ENCODE peak calls at places on chromosomes 4 and X, in four cellular contexts. One of them, this sample, is unnamed.

GRCh38 chrX:154082396-154083133 is 15.0 kb downstream of the MECP2 start:
- DNase-seq in GM12878: no peak
- DNase-seq in K562: peak
- DNase-seq in H1: no peak
- DNase-seq in this sample: no peak

GRCh38 chr4:84497220-84497834 is 1.8 kb downstream of the NKX6-1 start:
- DNase-seq in GM12878: no peak
- DNase-seq in H1: peak
- DNase-seq in K562: no peak
- DNase-seq in this sample: no peak

GRCh38 chr4:183504930-183505555 is at the start of gene ING2:
- DNase-seq in H1: peak
- DNase-seq in K562: peak
- DNase-seq in GM12878: no peak
- DNase-seq in this sample: peak

GRCh38 chr4:169664615-169665014 is 44.2 kb downstream of the CLCN3 start:
- DNase-seq in GM12878: no peak
- DNase-seq in H1: no peak
- DNase-seq in K562: no peak
- DNase-seq in this sample: no peak

GRCh38 chr4:96736352-96736889 is 896.5 kb downstream of the PDHA2 start:
- DNase-seq in K562: no peak
- DNase-seq in H1: no peak
- DNase-seq in GM12878: no peak
- DNase-seq in this sample: no peak

GRCh38 chrX:49627030-49627777 is 28.4 kb downstream of the GAGE1 start:
- DNase-seq in K562: peak
- DNase-seq in H1: peak
- DNase-seq in GM12878: no peak
- DNase-seq in this sample: peak

GRCh38 chr4:183571350-183572076 is 66.7 kb downstream of the ING2 start:
- DNase-seq in GM12878: no peak
- DNase-seq in H1: no peak
- DNase-seq in K562: peak
- DNase-seq in this sample: peak

GRCh38 chr4:37828843-37829242 is 2.4 kb downstream of the PGM2 start:
- DNase-seq in K562: no peak
- DNase-seq in GM12878: no peak
- DNase-seq in H1: no peak
- DNase-seq in this sample: no peak

GRCh38 chr4:56655209-56655626 is 25.9 kb downstream of the HOPX start:
- DNase-seq in K562: no peak
- DNase-seq in H1: no peak
- DNase-seq in GM12878: no peak
- DNase-seq in this sample: no peak

GRCh38 chrX:56920338-56920997 is 74.9 kb downstream of the SPIN3 start:
- DNase-seq in GM12878: no peak
- DNase-seq in K562: no peak
- DNase-seq in H1: no peak
- DNase-seq in this sample: no peak

GRCh38 chrX:152878976-152879755 is 18.7 kb upstream of the ZNF185 start:
- DNase-seq in H1: no peak
- DNase-seq in GM12878: no peak
- DNase-seq in K562: no peak
- DNase-seq in this sample: no peak

GRCh38 chrX:109987884-109988283 is 15.0 kb upstream of the TMEM164 start:
- DNase-seq in K562: no peak
- DNase-seq in GM12878: no peak
- DNase-seq in H1: no peak
- DNase-seq in this sample: no peak

GRCh38 chrX:115147220-115147619 is 42.0 kb upstream of the RBMXL3 start:
- DNase-seq in K562: peak
- DNase-seq in H1: no peak
- DNase-seq in GM12878: no peak
- DNase-seq in this sample: no peak

GRCh38 chr4:13821522-13821921 is 194.0 kb upstream of the BOD1L1 start:
- DNase-seq in K562: no peak
- DNase-seq in GM12878: no peak
- DNase-seq in H1: peak
- DNase-seq in this sample: no peak

GRCh38 chr4:4269326-4269725 is 20.6 kb downstream of the LYAR start:
- DNase-seq in GM12878: no peak
- DNase-seq in H1: no peak
- DNase-seq in K562: no peak
- DNase-seq in this sample: no peak

GRCh38 chr4:4694296-4694772 is 152.5 kb upstream of the STX18 start:
- DNase-seq in H1: peak
- DNase-seq in K562: peak
- DNase-seq in GM12878: no peak
- DNase-seq in this sample: peak

GRCh38 chr4:81165853-81166430 is 49.1 kb downstream of the PRKG2 start:
- DNase-seq in H1: no peak
- DNase-seq in GM12878: no peak
- DNase-seq in K562: no peak
- DNase-seq in this sample: no peak

GRCh38 chrX:153029875-153030274 is 26.4 kb upstream of the PNMA3 start:
- DNase-seq in H1: no peak
- DNase-seq in K562: no peak
- DNase-seq in GM12878: no peak
- DNase-seq in this sample: no peak

GRCh38 chr4:2570551-2571222 is 34.2 kb downstream of the FAM193A start:
- DNase-seq in H1: no peak
- DNase-seq in K562: no peak
- DNase-seq in GM12878: peak
- DNase-seq in this sample: no peak

GRCh38 chr4:98113005-98113404 is 30.3 kb downstream of the STPG2 start:
- DNase-seq in GM12878: no peak
- DNase-seq in K562: peak
- DNase-seq in H1: no peak
- DNase-seq in this sample: peak

GRCh38 chr4:185713272-185713671 is 98.7 kb downstream of the SORBS2 start:
- DNase-seq in H1: no peak
- DNase-seq in K562: no peak
- DNase-seq in GM12878: no peak
- DNase-seq in this sample: peak

GRCh38 chrX:71493111-71493613 is 39.7 kb upstream of the OGT start:
- DNase-seq in GM12878: no peak
- DNase-seq in K562: no peak
- DNase-seq in H1: no peak
- DNase-seq in this sample: peak

GRCh38 chrX:1558761-1559468 is 21.9 kb upstream of the P2RY8 start:
- DNase-seq in H1: peak
- DNase-seq in GM12878: no peak
- DNase-seq in K562: no peak
- DNase-seq in this sample: no peak

GRCh38 chr4:181756451-181756850 is 486.8 kb upstream of the TENM3 start:
- DNase-seq in K562: no peak
- DNase-seq in GM12878: no peak
- DNase-seq in H1: no peak
- DNase-seq in this sample: no peak

GRCh38 chr4:108370291-108370690 is 201.6 kb upstream of the LEF1 start:
- DNase-seq in GM12878: no peak
- DNase-seq in K562: no peak
- DNase-seq in H1: no peak
- DNase-seq in this sample: no peak

GRCh38 chrX:110156167-110156754 is 153.3 kb downstream of the TMEM164 start:
- DNase-seq in GM12878: no peak
- DNase-seq in K562: peak
- DNase-seq in H1: no peak
- DNase-seq in this sample: no peak

GRCh38 chr4:2795558-2796260 is 2.8 kb downstream of the SH3BP2 start:
- DNase-seq in GM12878: no peak
- DNase-seq in K562: no peak
- DNase-seq in H1: no peak
- DNase-seq in this sample: no peak

GRCh38 chrX:17692709-17693346 is 44.5 kb upstream of the SCML1 start:
- DNase-seq in H1: no peak
- DNase-seq in GM12878: no peak
- DNase-seq in K562: peak
- DNase-seq in this sample: no peak

GRCh38 chr4:98566491-98567008 is 91.9 kb downstream of the TSPAN5 start:
- DNase-seq in K562: no peak
- DNase-seq in H1: no peak
- DNase-seq in GM12878: no peak
- DNase-seq in this sample: no peak

GRCh38 chrX:69076084-69076483 is 89.2 kb downstream of the PJA1 start:
- DNase-seq in GM12878: no peak
- DNase-seq in H1: no peak
- DNase-seq in K562: no peak
- DNase-seq in this sample: no peak

GRCh38 chrX:15549189-15550012 is 48.8 kb downstream of the BMX start:
- DNase-seq in GM12878: no peak
- DNase-seq in H1: no peak
- DNase-seq in K562: peak
- DNase-seq in this sample: no peak

GRCh38 chr4:150078996-150079581 is 844 bp downstream of the DCLK2 start:
- DNase-seq in H1: peak
- DNase-seq in GM12878: no peak
- DNase-seq in K562: no peak
- DNase-seq in this sample: no peak

GRCh38 chr4:162282711-162283110 is 118.9 kb upstream of the FSTL5 start:
- DNase-seq in GM12878: no peak
- DNase-seq in K562: no peak
- DNase-seq in H1: no peak
- DNase-seq in this sample: no peak

GRCh38 chrX:68832101-68832416 is 3.2 kb downstream of the EFNB1 start:
- DNase-seq in K562: no peak
- DNase-seq in H1: peak
- DNase-seq in GM12878: no peak
- DNase-seq in this sample: no peak

GRCh38 chrX:119816300-119816699 is 24.9 kb upstream of the RPL39 start:
- DNase-seq in H1: no peak
- DNase-seq in K562: no peak
- DNase-seq in GM12878: no peak
- DNase-seq in this sample: no peak

GRCh38 chrX:119817130-119817690 is 25.8 kb upstream of the RPL39 start:
- DNase-seq in GM12878: no peak
- DNase-seq in K562: no peak
- DNase-seq in H1: no peak
- DNase-seq in this sample: no peak
- TF ChIP-seq TAF1 in GM12878: no peak
- TF ChIP-seq TAF1 in K562: no peak
- TF ChIP-seq TAF1 in H1: no peak
- TF ChIP-seq TAF1 in this sample: no peak

GRCh38 chrX:31851761-31852160 is 779.9 kb upstream of the FTHL17 start:
- DNase-seq in K562: no peak
- DNase-seq in H1: no peak
- DNase-seq in GM12878: no peak
- DNase-seq in this sample: no peak

GRCh38 chrX:31845003-31845402 is 773.2 kb upstream of the FTHL17 start:
- DNase-seq in K562: no peak
- DNase-seq in GM12878: no peak
- DNase-seq in H1: no peak
- DNase-seq in this sample: no peak

DNA sequence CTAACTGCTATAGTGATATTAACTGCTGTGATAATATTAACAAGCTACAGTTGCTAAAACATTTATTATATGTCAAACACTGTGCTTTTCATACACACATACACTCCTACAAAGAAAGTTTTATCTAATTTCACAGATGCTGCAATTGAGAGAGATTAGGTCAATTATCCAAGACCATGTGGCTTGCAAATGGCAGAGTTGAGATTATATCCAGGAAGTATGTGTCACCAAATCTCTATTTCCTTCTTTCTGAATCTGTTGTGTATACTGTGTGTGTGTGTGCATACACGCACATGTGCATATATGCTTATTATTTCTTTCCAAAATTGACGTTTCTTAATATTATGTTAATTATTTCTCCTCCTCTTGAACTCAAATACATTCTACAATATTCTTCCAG is 775.9 kb upstream of the FTHL17 start:
- DNase-seq in H1: no peak
- DNase-seq in GM12878: no peak
- DNase-seq in K562: no peak
- DNase-seq in this sample: no peak
- TF ChIP-seq BRCA1 in H1: no peak
- TF ChIP-seq BRCA1 in GM12878: no peak
- TF ChIP-seq BRCA1 in K562: no peak
- TF ChIP-seq BRCA1 in this sample: no peak

DNA sequence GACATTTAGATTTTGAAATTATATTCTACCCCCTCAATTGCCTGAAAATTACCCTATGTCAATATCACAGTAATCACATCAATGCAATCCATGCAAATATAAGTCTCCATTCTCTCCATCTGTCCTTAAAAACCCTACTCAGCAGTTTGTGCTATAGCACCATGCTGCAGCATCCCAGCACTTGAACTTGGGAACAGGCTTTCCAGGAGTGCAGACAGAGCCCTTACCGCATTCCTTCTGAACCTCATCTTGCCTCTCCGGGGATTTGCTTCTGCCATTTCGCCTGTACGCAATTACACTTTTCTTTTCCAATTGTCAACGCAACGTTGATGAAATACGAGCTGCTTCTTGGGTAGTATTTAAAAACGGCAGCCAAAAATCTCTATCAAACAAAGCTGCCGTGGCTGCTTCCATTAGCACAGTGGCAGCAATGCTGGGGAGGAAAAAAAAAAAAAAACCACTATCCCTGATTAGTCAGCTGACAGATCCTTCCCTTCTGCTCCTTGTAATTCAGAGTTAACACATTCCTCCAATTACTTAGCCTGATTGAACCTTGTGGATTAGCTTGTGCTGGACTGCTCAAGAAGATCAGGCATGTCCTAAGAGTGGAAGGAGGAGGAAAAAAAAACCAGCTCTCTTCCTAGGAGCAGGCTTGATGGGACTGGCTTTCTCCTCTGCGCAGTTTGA is 65.6 kb downstream of the MCF2 start:
- DNase-seq in GM12878: no peak
- DNase-seq in H1: peak
- DNase-seq in K562: no peak
- DNase-seq in this sample: no peak
- TF ChIP-seq TAF1 in GM12878: no peak
- TF ChIP-seq TAF1 in H1: no peak
- TF ChIP-seq TAF1 in K562: no peak
- TF ChIP-seq TAF1 in this sample: no peak

DNA sequence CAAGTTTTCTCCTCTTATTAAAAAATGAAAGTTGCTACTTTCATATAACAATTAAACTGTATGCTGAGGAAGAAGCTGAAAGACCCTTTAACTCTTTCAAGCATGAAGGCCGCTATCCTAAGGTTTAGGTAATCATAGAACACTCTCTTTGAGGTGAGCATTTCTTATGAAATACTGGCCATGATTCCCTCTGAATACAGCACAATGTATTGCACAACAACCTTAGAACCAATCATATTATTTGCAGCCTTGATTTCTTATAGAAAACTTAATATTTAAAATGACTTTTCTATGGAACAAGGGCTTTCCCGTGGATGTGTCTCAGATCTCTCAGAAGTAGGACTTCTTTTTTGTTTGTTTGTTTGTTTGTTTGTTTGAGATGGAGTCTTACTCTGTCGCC is 333.4 kb upstream of the TEX13C start:
- DNase-seq in GM12878: no peak
- DNase-seq in K562: no peak
- DNase-seq in H1: no peak
- DNase-seq in this sample: no peak
- TF ChIP-seq BRCA1 in GM12878: no peak
- TF ChIP-seq BRCA1 in K562: no peak
- TF ChIP-seq BRCA1 in H1: no peak
- TF ChIP-seq BRCA1 in this sample: no peak

This sample was measured in HepG2.